ENCODE peak calls at places on chromosomes 12 and 14, in seven cellular contexts. K is ovary, A is K562, J is HCT116, D is GM23248, E is colonic mucosa, G is GM23338. F is an unnamed sample. For H3K4me1, the result is how much of the 10 kb centered on the place peaks cover.

GRCh38 chr14:60317609-60318008 is 68.6 kb downstream of the PPM1A start:
- DNase-seq in K (no peak), A (no peak), J (no peak), D (no peak), E (no peak), G (peak), F (no peak)

GRCh38 chr14:105252552-105253328 is 4.4 kb downstream of the BTBD6 start:
- DNase-seq in K (no peak), A (no peak), J (no peak), D (no peak), E (no peak), G (no peak), F (no peak)

GRCh38 chr12:41510470-41510869 is 322.4 kb downstream of the PDZRN4 start:
- DNase-seq in K (no peak), A (no peak), J (no peak), D (no peak), E (peak), G (no peak), F (no peak)

GRCh38 chr12:121915841-121916321 is 2.5 kb upstream of the CFAP251 start:
- DNase-seq in K (no peak), A (no peak), J (no peak), D (no peak), E (no peak), G (no peak), F (no peak)

GRCh38 chr12:96000858-96001257 is 4.7 kb upstream of the HAL start:
- DNase-seq in K (no peak), A (no peak), J (no peak), D (no peak), E (no peak), G (no peak), F (no peak)

GRCh38 chr14:100827140-100827517 is 1.2 kb downstream of the MEG3 start:
- DNase-seq in K (peak), A (no peak), J (no peak), D (peak), E (no peak), G (no peak), F (no peak)

GRCh38 chr14:59161571-59162175 is 26.8 kb upstream of the DAAM1 start:
- DNase-seq in K (no peak), A (peak), J (peak), D (peak), E (no peak), G (peak), F (peak)

GRCh38 chr12:109605599-109606228 is 32.1 kb downstream of the MVK start:
- DNase-seq in K (no peak), A (no peak), J (no peak), D (no peak), E (no peak), G (no peak), F (no peak)

GRCh38 chr14:72714871-72715214 is 179.1 kb downstream of the DPF3 start:
- DNase-seq in K (no peak), A (no peak), J (no peak), D (no peak), E (no peak), G (no peak), F (no peak)

GRCh38 chr12:15196221-15196620 is 25.0 kb downstream of the RERG start:
- DNase-seq in K (no peak), A (no peak), J (no peak), D (no peak), E (no peak), G (no peak), F (no peak)

GRCh38 chr12:13147688-13148531 is 44.4 kb upstream of the GSG1 start:
- DNase-seq in K (no peak), A (peak), J (no peak), D (no peak), E (no peak), G (no peak), F (no peak)

GRCh38 chr12:58884916-58885315 is 35.4 kb downstream of the LRIG3 start:
- DNase-seq in K (no peak), A (no peak), J (no peak), D (no peak), E (no peak), G (no peak), F (no peak)

GRCh38 chr12:52193991-52194390 is 2.2 kb upstream of the KRT80 start:
- DNase-seq in K (no peak), A (no peak), J (no peak), D (no peak), E (no peak), G (no peak), F (no peak)

GRCh38 chr12:51593539-51593938 is 2.5 kb downstream of the SCN8A start:
- DNase-seq in K (no peak), A (no peak), J (no peak), D (peak), E (peak), G (peak), F (peak)

GRCh38 chr12:25249951-25250738 is 584 bp downstream of the KRAS start:
- DNase-seq in K (peak), A (peak), J (no peak), D (peak), E (peak), G (peak), F (no peak)

GRCh38 chr12:13234045-13234641 is 37.6 kb downstream of the EMP1 start:
- DNase-seq in K (no peak), A (peak), J (peak), D (peak), E (peak), G (peak), F (no peak)

GRCh38 chr12:780750-781379 is 28.5 kb downstream of the WNK1 start:
- DNase-seq in K (no peak), A (no peak), J (no peak), D (peak), E (no peak), G (no peak), F (no peak)

GRCh38 chr14:54671537-54671936 is 104.6 kb downstream of the SAMD4A start:
- DNase-seq in K (no peak), A (no peak), J (no peak), D (no peak), E (no peak), G (no peak), F (no peak)

GRCh38 chr12:97134495-97134894 is 227.4 kb downstream of the NEDD1 start:
- DNase-seq in K (no peak), A (no peak), J (no peak), D (no peak), E (no peak), G (peak), F (no peak)
- H3K4me1 ChIP-seq in K (under half), A (under half), J (under half), D (under half), E (under half), G (under half), F (under half)

GRCh38 chr12:27190761-27191160 is 53.3 kb upstream of the STK38L start:
- DNase-seq in K (no peak), A (no peak), J (no peak), D (peak), E (no peak), G (no peak), F (peak)
- H3K4me1 ChIP-seq in K (under half), A (under half), J (under half), D (half or more), E (under half), G (under half), F (half or more)

DNA sequence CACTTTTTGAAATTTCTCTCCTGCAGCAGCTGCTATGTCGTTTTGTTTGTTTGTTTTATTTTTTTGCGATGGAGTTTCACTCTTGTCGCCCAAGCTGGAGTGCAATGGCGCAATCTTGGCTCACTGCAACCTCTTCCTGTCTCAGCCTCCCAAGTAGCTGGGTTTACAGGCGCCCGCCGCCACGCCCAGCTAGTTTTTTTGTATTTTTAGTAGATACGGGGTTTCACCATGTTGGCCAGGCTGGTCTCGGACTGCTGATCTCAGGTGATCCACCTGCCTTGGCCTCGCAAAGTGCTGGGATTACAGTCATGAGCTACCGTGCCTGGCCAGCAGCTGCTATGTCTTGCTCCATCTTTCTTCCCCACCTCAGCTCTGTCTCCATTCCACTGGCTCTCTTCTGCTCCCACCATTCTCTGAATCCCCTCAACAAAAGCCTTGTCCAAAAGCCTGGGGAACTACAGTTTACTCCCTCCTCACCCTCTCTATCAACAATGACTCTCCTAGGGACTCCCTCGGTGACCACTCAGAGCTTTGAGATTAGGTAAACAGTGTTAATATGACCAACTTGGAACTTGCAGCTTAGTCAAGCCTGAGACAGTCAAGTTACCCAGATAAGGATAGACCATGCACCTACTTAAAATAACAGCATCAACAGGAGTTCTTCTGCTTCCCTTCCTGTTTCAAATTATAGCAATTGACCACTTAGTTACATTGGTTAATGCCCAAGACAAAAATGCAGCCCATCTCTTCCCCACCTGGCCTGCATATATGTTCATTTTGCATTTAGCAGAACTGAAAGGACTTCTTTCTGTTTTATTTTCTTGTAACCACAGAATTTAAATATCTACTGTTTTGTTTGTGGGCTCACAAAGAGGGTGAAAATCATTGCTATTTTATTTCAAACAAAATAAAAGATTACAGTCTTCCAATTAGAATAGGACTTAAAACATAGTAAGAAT is 189.0 kb upstream of the AMIGO2 start:
- DNase-seq in K (no peak), A (no peak), J (no peak), D (no peak), E (no peak), G (no peak), F (no peak)
- H3K4me1 ChIP-seq in K (under half), A (under half), J (under half), D (under half), E (under half), G (under half), F (under half)

GRCh38 chr14:68957688-68958248 is 21.3 kb downstream of the ACTN1 start:
- DNase-seq in K (no peak), A (no peak), J (no peak), D (no peak), E (no peak), G (no peak), F (no peak)
- H3K4me1 ChIP-seq in K (under half), A (under half), J (under half), D (half or more), E (under half), G (under half), F (half or more)

GRCh38 chr12:124544983-124545382 is 22.4 kb downstream of the NCOR2 start:
- DNase-seq in K (peak), A (no peak), J (no peak), D (no peak), E (no peak), G (no peak), F (no peak)
- H3K4me1 ChIP-seq in K (half or more), A (under half), J (under half), D (under half), E (under half), G (under half), F (under half)

GRCh38 chr14:77590845-77591506 is 25.5 kb downstream of the SPTLC2 start:
- DNase-seq in K (no peak), A (no peak), J (no peak), D (no peak), E (peak), G (no peak), F (no peak)
- H3K4me1 ChIP-seq in K (under half), A (under half), J (under half), D (under half), E (under half), G (under half), F (under half)

GRCh38 chr14:68283378-68284123 is 464.0 kb downstream of the RAD51B start:
- DNase-seq in K (peak), A (no peak), J (no peak), D (no peak), E (no peak), G (no peak), F (no peak)

GRCh38 chr14:68286667-68287066 is 467.1 kb downstream of the RAD51B start:
- DNase-seq in K (no peak), A (no peak), J (no peak), D (peak), E (no peak), G (no peak), F (no peak)

GRCh38 chr14:68284834-68285233 is 465.3 kb downstream of the RAD51B start:
- DNase-seq in K (no peak), A (no peak), J (no peak), D (no peak), E (no peak), G (no peak), F (no peak)

GRCh38 chr14:68284333-68284732 is 464.8 kb downstream of the RAD51B start:
- DNase-seq in K (no peak), A (no peak), J (no peak), D (peak), E (no peak), G (no peak), F (no peak)

GRCh38 chr14:68285421-68286179 is 466.0 kb downstream of the RAD51B start:
- DNase-seq in K (no peak), A (no peak), J (no peak), D (peak), E (no peak), G (no peak), F (no peak)
- H3K4me1 ChIP-seq in K (under half), A (under half), J (under half), D (under half), E (under half), G (under half), F (under half)